ENCODE peak calls at places on chromosome 13, in four cellular contexts. G is neural progenitor cell, Z is OCI-LY7, X is heart right ventricle. W is an unnamed sample. For H3K9me3 and H3K4me1, the result is how much of the 10 kb centered on the place peaks cover.

GRCh38 chr13:60590775-60591174 is 193.8 kb downstream of the TDRD3 start:
- DNase-seq in G (no peak), Z (no peak), X (no peak), W (no peak)

GRCh38 chr13:109146912-109147624 is 517.7 kb downstream of the MYO16 start:
- DNase-seq in G (no peak), Z (no peak), X (no peak), W (no peak)

GRCh38 chr13:32734511-32734910 is 148.3 kb downstream of the PDS5B start:
- DNase-seq in G (no peak), Z (no peak), X (no peak), W (no peak)

GRCh38 chr13:25692156-25692555 is 320.4 kb downstream of the ATP8A2 start:
- DNase-seq in G (peak), Z (no peak), X (no peak), W (no peak)

GRCh38 chr13:47437411-47437810 is 540.6 kb upstream of the HTR2A start:
- DNase-seq in G (no peak), Z (no peak), X (no peak), W (no peak)

GRCh38 chr13:92716749-92717148 is 509.9 kb upstream of the GPC6 start:
- DNase-seq in G (no peak), Z (no peak), X (no peak), W (no peak)

GRCh38 chr13:44884076-44884729 is 105.1 kb downstream of the NUFIP1 start:
- DNase-seq in G (no peak), Z (no peak), X (no peak), W (no peak)

GRCh38 chr13:26168276-26168814 is 53.8 kb downstream of the RNF6 start:
- DNase-seq in G (no peak), Z (no peak), X (no peak), W (no peak)

GRCh38 chr13:31355001-31355400 is 155.2 kb downstream of the B3GLCT start:
- DNase-seq in G (no peak), Z (no peak), X (no peak), W (no peak)

GRCh38 chr13:24097064-24097463 is 63.5 kb upstream of the SPATA13 start:
- DNase-seq in G (no peak), Z (no peak), X (no peak), W (no peak)

GRCh38 chr13:46595136-46595917 is 42.4 kb downstream of the LRCH1 start:
- DNase-seq in G (no peak), Z (peak), X (no peak), W (no peak)

GRCh38 chr13:44876782-44877324 is 112.4 kb downstream of the NUFIP1 start:
- DNase-seq in G (peak), Z (no peak), X (no peak), W (no peak)

GRCh38 chr13:55567721-55568625 is 1572.7 kb upstream of the PRR20A start:
- DNase-seq in G (no peak), Z (no peak), X (no peak), W (no peak)

GRCh38 chr13:58165617-58166016 is 534.1 kb downstream of the PCDH17 start:
- DNase-seq in G (no peak), Z (no peak), X (no peak), W (no peak)

GRCh38 chr13:25783480-25784081 is 268.2 kb downstream of the SHISA2 start:
- DNase-seq in G (no peak), Z (no peak), X (no peak), W (no peak)

GRCh38 chr13:54210397-54211050 is 1181.9 kb downstream of the OLFM4 start:
- DNase-seq in G (peak), Z (no peak), X (no peak), W (no peak)

GRCh38 chr13:65063753-65064152 is 2166.4 kb downstream of the PCDH9 start:
- DNase-seq in G (no peak), Z (no peak), X (no peak), W (no peak)

GRCh38 chr13:79463604-79464003 is 17.4 kb upstream of the NDFIP2 start:
- DNase-seq in G (no peak), Z (no peak), X (no peak), W (no peak)

GRCh38 chr13:32587014-32587773 is 942 bp downstream of the PDS5B start:
- DNase-seq in G (peak), Z (peak), X (peak), W (peak)

GRCh38 chr13:92823059-92823458 is 403.5 kb upstream of the GPC6 start:
- DNase-seq in G (no peak), Z (no peak), X (no peak), W (no peak)

GRCh38 chr13:75258159-75258782 is 223.7 kb downstream of the TBC1D4 start:
- DNase-seq in G (peak), Z (peak), X (no peak), W (peak)

GRCh38 chr13:104301216-104301975 is 1235.2 kb upstream of the SLC10A2 start:
- DNase-seq in G (no peak), Z (no peak), X (no peak), W (no peak)

GRCh38 chr13:23845309-23845708 is 43.9 kb downstream of the MIPEP start:
- DNase-seq in G (no peak), Z (no peak), X (no peak), W (no peak)

GRCh38 chr13:42028113-42028799 is 20.2 kb upstream of the DGKH start:
- DNase-seq in G (no peak), Z (no peak), X (no peak), W (peak)

GRCh38 chr13:40985596-40986327 is 33.4 kb downstream of the ELF1 start:
- DNase-seq in G (no peak), Z (no peak), X (no peak), W (no peak)

GRCh38 chr13:82675024-82675423 is 1207.2 kb downstream of the SLITRK1 start:
- DNase-seq in G (no peak), Z (no peak), X (no peak), W (no peak)

GRCh38 chr13:33509642-33510229 is 224.2 kb upstream of the STARD13 start:
- DNase-seq in G (peak), Z (no peak), X (peak), W (no peak)

GRCh38 chr13:91397595-91397994 is 826 bp upstream of the GPC5 start:
- DNase-seq in G (no peak), Z (no peak), X (no peak), W (no peak)

DNA sequence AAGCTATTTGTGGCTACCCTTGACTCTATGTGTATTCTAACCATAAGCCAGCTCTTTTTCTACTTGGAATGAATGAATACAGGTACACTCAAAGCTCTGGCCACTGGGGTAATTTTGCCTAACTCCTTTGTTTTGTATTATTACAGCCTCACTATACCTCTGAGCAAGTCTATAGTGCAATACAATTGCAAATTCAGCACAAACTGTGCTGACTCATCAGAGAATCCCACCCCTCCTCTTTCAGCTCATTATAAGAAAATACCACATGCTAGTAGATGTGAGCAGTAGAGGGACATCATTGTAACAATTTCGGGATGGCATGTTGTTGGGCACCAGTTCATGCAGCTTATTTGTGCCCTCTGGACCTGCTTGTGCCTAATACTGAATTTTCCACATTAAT is 1382.2 kb downstream of the SLITRK5 start:
- DNase-seq in G (no peak), Z (no peak), X (no peak), W (no peak)
- H3K9me3 ChIP-seq in G (under half), Z (under half), X (under half), W (under half)

DNA sequence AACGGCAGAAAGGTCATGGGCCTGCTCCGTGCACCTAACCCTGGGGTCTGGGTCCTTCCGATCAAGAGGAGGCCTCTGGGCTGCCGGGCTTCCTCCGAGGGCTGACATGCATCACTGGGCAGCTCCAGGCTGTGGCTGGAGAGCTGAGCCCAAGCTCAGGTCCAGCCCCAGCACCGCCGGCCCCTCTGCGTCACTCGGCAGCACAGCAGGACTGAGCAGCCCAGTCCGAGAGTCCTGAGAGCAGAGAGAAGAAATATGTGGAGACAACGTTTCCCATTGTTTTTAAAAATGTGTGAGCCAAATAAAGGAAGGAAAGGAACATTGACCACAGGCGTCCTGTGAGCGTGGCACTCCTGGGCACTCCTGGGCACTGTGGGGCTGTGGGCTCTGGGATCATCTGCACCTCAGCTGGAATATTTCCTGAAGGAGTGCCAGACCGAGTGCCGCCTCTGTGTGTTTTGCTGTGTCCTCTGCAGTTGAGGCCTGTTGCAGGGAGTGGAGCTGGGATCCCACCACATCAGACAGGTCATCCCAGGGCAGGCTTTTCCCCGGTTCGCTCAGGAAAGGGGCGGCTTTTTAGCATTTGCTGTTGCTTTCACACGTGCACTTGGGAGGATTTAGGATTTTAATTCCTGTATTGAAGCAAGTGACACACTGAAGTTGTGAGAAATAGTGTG is 37.8 kb upstream of the TFDP1 start:
- DNase-seq in G (no peak), Z (no peak), X (peak), W (no peak)
- H3K27ac ChIP-seq in G (peak), Z (no peak), X (peak), W (no peak)

GRCh38 chr13:29457299-29457698 is 138.2 kb downstream of the SLC7A1 start:
- DNase-seq in G (no peak), Z (no peak), X (no peak), W (no peak)
- H3K4me1 ChIP-seq in G (under half), Z (under half), X (under half), W (under half)

GRCh38 chr13:80664930-80665329 is 324.0 kb upstream of the SPRY2 start:
- DNase-seq in G (no peak), Z (no peak), X (no peak), W (no peak)

GRCh38 chr13:80668452-80668851 is 327.5 kb upstream of the SPRY2 start:
- DNase-seq in G (no peak), Z (no peak), X (no peak), W (no peak)

GRCh38 chr13:80669112-80669511 is 328.2 kb upstream of the SPRY2 start:
- DNase-seq in G (no peak), Z (no peak), X (no peak), W (no peak)

GRCh38 chr13:80665792-80666333 is 324.9 kb upstream of the SPRY2 start:
- DNase-seq in G (no peak), Z (no peak), X (no peak), W (no peak)

DNA sequence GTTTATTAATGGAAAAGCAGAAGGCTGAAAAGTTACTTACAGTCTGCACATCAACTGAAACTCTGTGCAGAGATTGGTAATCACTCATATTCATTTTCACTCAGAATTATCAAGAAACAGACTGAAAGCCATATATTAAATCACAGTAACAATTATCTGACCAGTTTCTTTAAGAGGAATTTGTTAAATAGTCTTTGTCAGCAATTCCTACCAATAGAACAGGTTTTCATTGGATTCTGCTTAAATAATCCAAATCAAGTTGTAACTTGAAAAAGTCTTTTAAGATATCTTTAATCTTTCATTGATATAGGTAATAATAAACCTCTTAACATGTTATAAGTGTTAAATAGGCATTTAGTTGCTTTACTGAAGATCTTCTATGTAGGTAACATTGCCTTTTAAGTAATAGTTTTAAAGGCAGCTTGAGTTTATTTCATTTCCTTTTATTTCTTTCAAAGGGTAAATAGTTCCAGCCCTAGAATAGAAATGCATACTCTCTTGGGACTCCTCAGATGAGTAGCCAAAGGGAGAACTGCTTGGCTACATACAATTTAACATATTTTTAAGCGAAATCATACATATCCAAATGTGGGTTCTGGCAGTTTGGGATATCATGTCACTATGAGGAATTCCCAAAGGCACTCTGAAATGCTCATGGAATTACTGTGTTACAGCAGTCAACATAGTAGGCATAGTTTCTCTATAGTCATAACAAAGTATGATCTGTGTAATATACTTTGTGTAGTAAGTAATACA is 326.0 kb upstream of the SPRY2 start:
- DNase-seq in G (no peak), Z (no peak), X (no peak), W (no peak)
- H3K9me3 ChIP-seq in G (under half), Z (under half), X (under half), W (under half)

DNA sequence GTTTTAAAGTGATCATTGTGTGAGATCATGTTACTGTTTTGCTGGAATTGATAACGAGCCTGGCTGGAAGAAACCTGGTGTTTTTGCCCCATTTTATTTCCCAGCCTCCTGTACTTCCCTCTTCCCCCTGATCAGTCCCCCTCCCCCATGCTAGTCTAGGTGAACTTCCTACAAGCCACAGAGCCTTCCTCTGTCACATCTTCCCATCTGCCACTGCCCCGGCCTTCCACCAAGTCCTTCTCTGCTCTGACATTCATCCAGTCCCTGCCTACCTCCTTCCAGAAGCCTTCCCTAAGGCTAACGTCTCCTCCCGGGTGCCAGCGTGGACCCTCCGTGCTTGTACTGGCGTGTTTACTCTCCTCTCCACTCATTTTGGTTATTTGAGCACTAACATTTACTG is 14.3 kb downstream of the FARP1 start:
- DNase-seq in G (no peak), Z (no peak), X (no peak), W (no peak)
- H3K27ac ChIP-seq in G (no peak), Z (no peak), X (no peak), W (no peak)

GRCh38 chr13:114034481-114034891 is 60.6 kb upstream of the C13orf46 start:
- DNase-seq in G (no peak), Z (no peak), X (no peak), W (no peak)
- H3K4me1 ChIP-seq in G (under half), Z (under half), X (half or more), W (under half)

DNA sequence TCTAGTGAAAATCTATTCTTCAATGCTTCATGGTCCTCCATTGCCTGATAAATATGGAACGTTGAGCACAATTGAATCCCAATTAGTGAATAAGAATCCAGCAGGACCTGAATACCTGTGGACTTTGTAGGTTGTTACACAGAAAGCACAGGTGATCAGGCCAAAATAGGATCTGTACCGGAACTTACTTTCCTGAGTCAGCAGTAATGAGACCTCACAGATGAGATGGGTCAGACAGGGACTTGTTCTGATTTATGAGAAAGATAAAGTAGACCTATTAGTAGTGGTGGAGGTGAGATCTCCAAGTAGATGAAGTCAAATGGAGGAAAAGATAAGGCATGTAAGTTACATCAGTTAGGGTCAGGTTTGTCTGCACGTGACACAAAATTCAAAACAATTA is 351.1 kb downstream of the MTUS2 start:
- DNase-seq in G (no peak), Z (no peak), X (no peak), W (no peak)
- H3K9me3 ChIP-seq in G (under half), Z (under half), X (under half), W (under half)

DNA sequence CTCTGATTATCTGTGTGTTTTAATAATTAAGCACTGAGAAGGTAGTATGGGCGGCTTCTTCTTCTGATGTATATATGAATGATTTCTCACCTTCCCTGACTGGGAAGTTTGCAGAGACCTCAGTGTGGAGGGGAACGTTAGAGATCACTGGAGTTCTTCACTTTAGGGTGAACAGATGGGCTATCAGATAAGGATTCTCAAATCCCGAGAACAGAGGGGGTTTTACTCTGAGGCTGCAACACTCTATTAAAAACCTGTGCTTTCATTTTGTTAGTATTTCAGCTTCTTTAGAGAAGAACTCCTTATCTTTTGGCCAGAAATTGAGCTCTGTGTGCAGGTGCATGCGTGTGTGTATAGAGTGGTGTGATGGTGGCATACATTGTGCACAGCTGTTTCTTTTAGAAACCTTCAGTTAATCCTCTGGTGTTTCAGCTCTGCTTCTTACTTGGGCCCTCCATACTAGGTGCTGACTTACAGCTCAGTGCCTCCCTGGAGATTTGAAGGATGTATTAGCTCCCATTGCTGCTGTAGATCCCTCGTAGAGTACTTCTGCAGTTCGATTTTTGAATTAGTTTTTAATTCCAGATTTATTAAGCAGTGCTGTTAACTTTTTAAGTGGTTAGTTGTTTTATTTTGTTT is 45.3 kb upstream of the PCDH9 start:
- DNase-seq in G (no peak), Z (no peak), X (no peak), W (no peak)
- H3K27ac ChIP-seq in G (no peak), Z (no peak), X (no peak), W (no peak)

DNA sequence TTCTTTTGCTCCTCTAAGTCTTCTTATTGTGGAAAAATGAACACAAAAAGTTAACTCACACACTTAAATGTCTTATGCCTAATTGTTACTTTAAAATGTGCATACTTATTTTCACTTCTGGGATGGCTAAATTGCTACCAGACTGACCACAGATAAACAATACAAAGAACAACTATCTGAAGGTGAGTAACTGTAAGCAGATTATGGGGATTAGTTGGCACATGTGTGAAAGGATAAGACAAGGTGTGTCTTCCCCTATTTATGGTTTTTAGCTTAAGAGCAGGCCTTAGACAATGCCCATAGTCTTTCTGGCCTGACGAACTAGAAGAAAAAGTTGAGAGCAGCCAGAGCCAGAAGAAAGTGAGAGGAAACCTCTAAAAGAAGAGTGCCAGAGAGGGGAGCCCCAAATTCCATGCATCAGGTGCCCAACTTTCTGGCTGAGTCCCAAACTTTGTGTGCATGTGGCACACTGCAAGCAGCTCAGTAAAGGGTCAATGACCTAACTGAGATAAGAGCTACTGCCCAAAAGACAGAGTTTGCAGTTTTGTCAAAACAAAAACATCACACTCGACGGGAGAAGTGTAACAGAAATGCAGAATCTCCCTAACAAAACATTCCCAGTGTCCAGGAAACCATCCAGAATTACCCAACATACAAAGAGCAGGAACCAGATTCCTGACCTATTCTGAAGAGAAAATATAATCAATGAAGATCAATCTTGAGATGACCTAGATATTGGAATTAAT is 375.4 kb downstream of the KCNRG start:
- DNase-seq in G (no peak), Z (no peak), X (no peak), W (no peak)
- H3K4me1 ChIP-seq in G (under half), Z (under half), X (under half), W (under half)

GRCh38 chr13:95678967-95679366 is 2.0 kb downstream of the DNAJC3 start:
- DNase-seq in G (no peak), Z (no peak), X (no peak), W (peak)

GRCh38 chr13:95689582-95689926 is 12.6 kb downstream of the DNAJC3 start:
- DNase-seq in G (no peak), Z (no peak), X (no peak), W (no peak)

GRCh38 chr13:95679722-95680121 is 2.8 kb downstream of the DNAJC3 start:
- DNase-seq in G (no peak), Z (no peak), X (no peak), W (no peak)

GRCh38 chr13:95684463-95684862 is 7.5 kb downstream of the DNAJC3 start:
- DNase-seq in G (no peak), Z (no peak), X (no peak), W (no peak)
- H3K9me3 ChIP-seq in G (under half), Z (under half), X (under half), W (under half)

W was measured in small intestine.